ENCODE peak calls at places on chromosome 5, in eight cellular contexts. V is heart left ventricle; A is endodermal cell; X is CD8-positive, alpha-beta memory T cell; H is tibial artery; P is neural progenitor cell; K is uterus; I is GM23248. F is an unnamed sample.
A peak's percentile ranks its signal among the peaks of the same experiment; 100 is the strongest.

GRCh38 chr5:145237843-145238242 is 597.3 kb downstream of the PRELID2 start:
- DNase-seq in V (no peak), A (peak; percentile 89), X (no peak), H (no peak), P (peak; percentile 93), K (no peak), I (peak; percentile 66), F (no peak)

GRCh38 chr5:155631116-155631515 is 617.6 kb downstream of the KIF4B start:
- DNase-seq in V (no peak), A (no peak), X (no peak), H (no peak), P (no peak), K (no peak), I (peak; percentile 8), F (no peak)

GRCh38 chr5:127930311-127930710 is 153.3 kb upstream of the SLC12A2 start:
- DNase-seq in V (no peak), A (no peak), X (no peak), H (no peak), P (no peak), K (no peak), I (peak; percentile 58), F (no peak)

GRCh38 chr5:34053133-34053532 is 10.1 kb upstream of the C1QTNF3 start:
- DNase-seq in V (no peak), A (no peak), X (no peak), H (no peak), P (no peak), K (no peak), I (peak; percentile 96), F (no peak)

GRCh38 chr5:158303883-158304282 is 444.9 kb upstream of the CLINT1 start:
- DNase-seq in V (no peak), A (no peak), X (no peak), H (no peak), P (no peak), K (no peak), I (no peak), F (no peak)

GRCh38 chr5:133873936-133874585 is 94.4 kb downstream of the C5orf15 start:
- DNase-seq in V (no peak), A (no peak), X (no peak), H (no peak), P (no peak), K (no peak), I (peak; percentile 67), F (no peak)

GRCh38 chr5:62555930-62556329 is 22.7 kb upstream of the LRRC70 start:
- DNase-seq in V (no peak), A (no peak), X (no peak), H (no peak), P (no peak), K (no peak), I (no peak), F (no peak)

GRCh38 chr5:148455055-148455675 is 71.4 kb downstream of the FBXO38 start:
- DNase-seq in V (no peak), A (no peak), X (no peak), H (no peak), P (no peak), K (no peak), I (peak; percentile 35), F (no peak)

GRCh38 chr5:66642538-66642937 is 46.3 kb downstream of the MAST4 start:
- DNase-seq in V (no peak), A (no peak), X (no peak), H (no peak), P (no peak), K (no peak), I (no peak), F (no peak)

GRCh38 chr5:32489791-32490581 is 45.4 kb upstream of the ZFR start:
- DNase-seq in V (peak; percentile 80), A (peak; percentile 89), X (peak; percentile 52), H (peak; percentile 81), P (peak; percentile 86), K (peak; percentile 85), I (peak; percentile 89), F (peak; percentile 80)

GRCh38 chr5:171308453-171309275 is at the start of gene TLX3:
- DNase-seq in V (no peak), A (peak; percentile 91), X (no peak), H (no peak), P (peak; percentile 88), K (no peak), I (no peak), F (no peak)

GRCh38 chr5:137182576-137182975 is 316.6 kb downstream of the SPOCK1 start:
- DNase-seq in V (no peak), A (no peak), X (no peak), H (no peak), P (peak; percentile 56), K (no peak), I (no peak), F (no peak)

GRCh38 chr5:104551628-104552027 is 989.0 kb upstream of the NUDT12 start:
- DNase-seq in V (no peak), A (no peak), X (no peak), H (no peak), P (no peak), K (no peak), I (no peak), F (no peak)

GRCh38 chr5:143893638-143894037 is 81.7 kb downstream of the HMHB1 start:
- DNase-seq in V (peak; percentile 31), A (no peak), X (no peak), H (no peak), P (no peak), K (no peak), I (no peak), F (peak; percentile 50)

GRCh38 chr5:146644811-146645210 is 128.8 kb upstream of the GPR151 start:
- DNase-seq in V (no peak), A (no peak), X (no peak), H (no peak), P (no peak), K (no peak), I (no peak), F (no peak)

GRCh38 chr5:31096238-31096865 is 97.1 kb upstream of the CDH6 start:
- DNase-seq in V (no peak), A (no peak), X (no peak), H (no peak), P (no peak), K (no peak), I (peak; percentile 60), F (no peak)

GRCh38 chr5:34891981-34892380 is 23.3 kb downstream of the RAD1 start:
- DNase-seq in V (no peak), A (no peak), X (no peak), H (no peak), P (no peak), K (peak; percentile 46), I (peak; percentile 92), F (no peak)

GRCh38 chr5:168302785-168303184 is 11.3 kb downstream of the WWC1 start:
- DNase-seq in V (no peak), A (no peak), X (no peak), H (no peak), P (no peak), K (no peak), I (peak; percentile 65), F (no peak)

GRCh38 chr5:111242606-111243005 is 18.4 kb downstream of the CAMK4 start:
- DNase-seq in V (no peak), A (no peak), X (no peak), H (no peak), P (no peak), K (no peak), I (no peak), F (no peak)

GRCh38 chr5:136329791-136330190 is 35.6 kb downstream of the TRPC7 start:
- DNase-seq in V (no peak), A (no peak), X (no peak), H (no peak), P (no peak), K (no peak), I (no peak), F (no peak)

GRCh38 chr5:41270423-41271251 is 57.3 kb upstream of the C6 start:
- DNase-seq in V (no peak), A (peak; percentile 67), X (no peak), H (no peak), P (peak; percentile 62), K (peak; percentile 46), I (peak; percentile 80), F (no peak)

GRCh38 chr5:43658499-43658898 is 55.5 kb downstream of the NNT start:
- DNase-seq in V (no peak), A (no peak), X (no peak), H (no peak), P (no peak), K (no peak), I (peak; percentile 81), F (no peak)

DNA sequence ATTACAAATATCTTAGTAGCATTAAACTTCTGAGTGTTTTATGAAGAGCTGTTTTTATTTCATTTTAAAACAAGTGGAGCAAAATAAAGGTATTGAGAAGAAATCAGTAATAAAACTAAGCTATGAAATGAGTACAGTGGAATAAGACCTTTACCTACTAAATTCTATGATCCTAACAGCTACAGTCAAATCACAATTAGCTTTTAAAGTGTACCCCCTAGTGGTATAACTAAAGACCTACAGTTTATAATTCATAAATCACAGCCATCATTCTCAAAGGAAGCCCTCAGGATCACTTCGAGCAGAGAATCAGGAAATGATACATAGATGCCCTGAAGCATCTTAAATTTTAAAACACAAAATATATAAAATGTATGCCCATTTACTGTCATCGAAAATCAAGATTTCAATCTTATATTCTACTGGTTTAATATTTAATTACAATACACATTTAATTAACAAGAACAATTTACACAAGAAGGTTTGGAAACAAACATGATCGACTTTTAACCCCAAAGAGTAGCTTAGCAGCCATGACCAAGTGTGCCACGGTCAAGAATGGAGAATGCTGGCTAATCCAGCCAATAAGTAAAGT is 12.3 kb downstream of the CCNH start:
- DNase-seq in V (no peak), A (no peak), X (peak; percentile 44), H (no peak), P (peak; percentile 15), K (no peak), I (peak; percentile 62), F (no peak)
- H3K36me3 ChIP-seq in V (peaks cover 98% of the 10 kb centered on the region), A (peaks cover 95% of the 10 kb centered on the region), X (peaks cover 27% of the 10 kb centered on the region), H (peaks cover 83% of the 10 kb centered on the region), P (peaks cover 28% of the 10 kb centered on the region), K (no peaks in the 10 kb centered on the region), I (peaks cover 63% of the 10 kb centered on the region), F (peaks cover 100% of the 10 kb centered on the region)

DNA sequence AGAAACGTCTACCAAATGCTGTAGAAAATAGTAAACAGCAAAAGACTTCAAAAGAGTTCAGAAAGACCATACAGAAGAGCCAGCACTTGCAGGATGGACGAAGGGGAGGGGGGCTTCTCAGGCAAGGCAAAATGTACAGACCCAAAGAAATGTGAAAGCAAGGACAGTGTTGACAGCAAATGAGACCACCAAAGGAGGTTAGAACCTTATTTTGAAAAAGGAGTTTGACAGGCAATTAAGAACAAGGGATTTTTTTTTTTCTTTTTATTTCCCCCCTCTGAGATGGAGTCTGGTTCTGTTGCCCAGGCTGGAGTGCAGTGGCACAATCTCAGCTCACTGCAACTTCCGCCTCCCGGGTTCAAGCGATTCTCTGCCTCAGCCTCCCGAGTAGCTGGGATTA is 223.2 kb downstream of the EFNA5 start:
- DNase-seq in V (no peak), A (no peak), X (no peak), H (no peak), P (no peak), K (no peak), I (no peak), F (no peak)
- H3K27me3 ChIP-seq in V (no peaks in the 10 kb centered on the region), A (no peaks in the 10 kb centered on the region), X (no peaks in the 10 kb centered on the region), H (no peaks in the 10 kb centered on the region), P (no peaks in the 10 kb centered on the region), K (no peaks in the 10 kb centered on the region), I (peaks cover 36% of the 10 kb centered on the region), F (no peaks in the 10 kb centered on the region)

GRCh38 chr5:72358925-72359324 is 38.8 kb downstream of the PTCD2 start:
- DNase-seq in V (no peak), A (no peak), X (no peak), H (no peak), P (no peak), K (no peak), I (no peak), F (no peak)
- H3K36me3 ChIP-seq in V (peaks cover 36% of the 10 kb centered on the region), A (peaks cover 19% of the 10 kb centered on the region), X (peaks cover 14% of the 10 kb centered on the region), H (peaks cover 33% of the 10 kb centered on the region), P (no peaks in the 10 kb centered on the region), K (no peaks in the 10 kb centered on the region), I (no peaks in the 10 kb centered on the region), F (peaks cover 37% of the 10 kb centered on the region)

GRCh38 chr5:132656774-132657355 is 1.1 kb upstream of the IL13 start:
- DNase-seq in V (no peak), A (no peak), X (no peak), H (no peak), P (no peak), K (no peak), I (no peak), F (no peak)
- H3K27me3 ChIP-seq in V (peaks cover 20% of the 10 kb centered on the region), A (peaks cover 44% of the 10 kb centered on the region), X (peaks cover 21% of the 10 kb centered on the region), H (peaks cover 2% of the 10 kb centered on the region), P (peaks cover 46% of the 10 kb centered on the region), K (peaks cover 10% of the 10 kb centered on the region), I (peaks cover 11% of the 10 kb centered on the region), F (no peaks in the 10 kb centered on the region)